ENCODE peak calls at places on chromosome X, in ten cellular contexts. P, N, L, F, E, D, G, T, U and M are unnamed samples.

GRCh38 chrX:103554687-103555417 is 30.5 kb upstream of the TCEAL4 start:
- DNase-seq in P (peak), N (peak), L (peak), F (peak), E (no peak), D (peak), G (peak), T (peak), U (peak), M (peak)

GRCh38 chrX:153379508-153379907 is 21.6 kb downstream of the PNMA6E start:
- DNase-seq in P (no peak), N (no peak), L (no peak), F (no peak), E (no peak), D (no peak), G (no peak), T (no peak), U (no peak), M (no peak)

GRCh38 chrX:85052207-85052606 is 48.5 kb downstream of the APOOL start:
- DNase-seq in P (no peak), N (no peak), L (no peak), F (no peak), E (no peak), D (peak), G (no peak), T (no peak), U (no peak), M (no peak)

GRCh38 chrX:120358687-120359086 is 3.2 kb upstream of the ATP1B4 start:
- DNase-seq in P (no peak), N (peak), L (no peak), F (peak), E (peak), D (no peak), G (no peak), T (no peak), U (no peak), M (no peak)

GRCh38 chrX:56726609-56727008 is 2.4 kb upstream of the NBDY start:
- DNase-seq in P (peak), N (no peak), L (no peak), F (peak), E (peak), D (peak), G (peak), T (peak), U (no peak), M (peak)

GRCh38 chrX:114626323-114626722 is 42.4 kb downstream of the HTR2C start:
- DNase-seq in P (peak), N (no peak), L (no peak), F (no peak), E (no peak), D (peak), G (no peak), T (no peak), U (no peak), M (no peak)

GRCh38 chrX:23333842-23334535 is 660 bp upstream of the PTCHD1 start:
- DNase-seq in P (peak), N (no peak), L (no peak), F (peak), E (no peak), D (no peak), G (no peak), T (no peak), U (no peak), M (no peak)

GRCh38 chrX:131703646-131704045 is 159.8 kb downstream of the OR13H1 start:
- DNase-seq in P (no peak), N (no peak), L (no peak), F (no peak), E (no peak), D (no peak), G (no peak), T (no peak), U (no peak), M (no peak)

GRCh38 chrX:52865328-52865980 is 2.4 kb downstream of the XAGE3 start:
- DNase-seq in P (no peak), N (no peak), L (no peak), F (no peak), E (no peak), D (no peak), G (no peak), T (no peak), U (no peak), M (no peak)

GRCh38 chrX:3295731-3296130 is 50.7 kb downstream of the MXRA5 start:
- DNase-seq in P (no peak), N (no peak), L (no peak), F (peak), E (no peak), D (no peak), G (no peak), T (no peak), U (no peak), M (no peak)

GRCh38 chrX:69060631-69061408 is 104.4 kb downstream of the PJA1 start:
- DNase-seq in P (no peak), N (no peak), L (no peak), F (peak), E (no peak), D (peak), G (no peak), T (no peak), U (no peak), M (no peak)

GRCh38 chrX:105050921-105051320 is 169.6 kb downstream of the TEX13A start:
- DNase-seq in P (no peak), N (no peak), L (no peak), F (no peak), E (no peak), D (no peak), G (no peak), T (no peak), U (no peak), M (no peak)

GRCh38 chrX:111876646-111877045 is 665 bp downstream of the TRPC5OS start:
- DNase-seq in P (no peak), N (no peak), L (no peak), F (no peak), E (no peak), D (no peak), G (no peak), T (no peak), U (no peak), M (no peak)

GRCh38 chrX:140661657-140662056 is 47.9 kb upstream of the LINC00632 start:
- DNase-seq in P (no peak), N (no peak), L (no peak), F (no peak), E (no peak), D (peak), G (no peak), T (no peak), U (no peak), M (no peak)

GRCh38 chrX:63363788-63364187 is 12.7 kb upstream of the SPIN4 start:
- DNase-seq in P (no peak), N (no peak), L (no peak), F (no peak), E (no peak), D (no peak), G (no peak), T (no peak), U (no peak), M (no peak)

GRCh38 chrX:15815779-15816452 is 25.6 kb downstream of the ZRSR2 start:
- DNase-seq in P (peak), N (no peak), L (no peak), F (peak), E (peak), D (peak), G (peak), T (peak), U (no peak), M (no peak)

GRCh38 chrX:10120828-10121227 is 35.9 kb upstream of the CLCN4 start:
- DNase-seq in P (no peak), N (no peak), L (no peak), F (no peak), E (no peak), D (no peak), G (no peak), T (no peak), U (no peak), M (no peak)

GRCh38 chrX:111914398-111915092 is 38.6 kb downstream of the TRPC5OS start:
- DNase-seq in P (no peak), N (no peak), L (no peak), F (peak), E (peak), D (no peak), G (no peak), T (no peak), U (no peak), M (no peak)

GRCh38 chrX:4830880-4831557 is 1117.6 kb upstream of the PRKX start:
- DNase-seq in P (no peak), N (no peak), L (no peak), F (no peak), E (no peak), D (no peak), G (no peak), T (no peak), U (no peak), M (no peak)

GRCh38 chrX:150084474-150085229 is 146.4 kb upstream of the EOLA2 start:
- DNase-seq in P (no peak), N (no peak), L (no peak), F (no peak), E (peak), D (peak), G (no peak), T (no peak), U (no peak), M (no peak)

GRCh38 chrX:34563809-34564208 is 93.3 kb downstream of the TMEM47 start:
- DNase-seq in P (no peak), N (no peak), L (no peak), F (no peak), E (no peak), D (no peak), G (no peak), T (no peak), U (no peak), M (no peak)

GRCh38 chrX:115642895-115643530 is 82.0 kb downstream of the PLS3 start:
- DNase-seq in P (peak), N (no peak), L (no peak), F (peak), E (peak), D (peak), G (peak), T (peak), U (no peak), M (no peak)

GRCh38 chrX:46169808-46170207 is 375.4 kb downstream of the ZNF674 start:
- DNase-seq in P (no peak), N (no peak), L (no peak), F (no peak), E (no peak), D (no peak), G (no peak), T (no peak), U (no peak), M (no peak)

GRCh38 chrX:54076903-54077302 is 32.6 kb upstream of the PHF8 start:
- DNase-seq in P (no peak), N (peak), L (no peak), F (no peak), E (no peak), D (peak), G (no peak), T (no peak), U (no peak), M (no peak)

GRCh38 chrX:9710332-9710731 is 55.3 kb downstream of the GPR143 start:
- DNase-seq in P (no peak), N (no peak), L (no peak), F (no peak), E (no peak), D (no peak), G (no peak), T (no peak), U (no peak), M (no peak)

GRCh38 chrX:110359273-110359672 is 625 bp downstream of the RTL9 start:
- DNase-seq in P (no peak), N (no peak), L (no peak), F (no peak), E (no peak), D (peak), G (no peak), T (no peak), U (no peak), M (no peak)

GRCh38 chrX:15336023-15336413 is 695 bp upstream of the PIGA start:
- DNase-seq in P (no peak), N (peak), L (no peak), F (peak), E (peak), D (peak), G (peak), T (peak), U (no peak), M (no peak)

GRCh38 chrX:9873952-9874351 is 87.7 kb downstream of the SHROOM2 start:
- DNase-seq in P (peak), N (no peak), L (peak), F (no peak), E (no peak), D (no peak), G (no peak), T (peak), U (peak), M (no peak)

GRCh38 chrX:120534413-120535205 is 26.2 kb downstream of the CUL4B start:
- DNase-seq in P (no peak), N (no peak), L (no peak), F (no peak), E (no peak), D (no peak), G (no peak), T (no peak), U (no peak), M (no peak)

GRCh38 chrX:12986886-12987285 is 12.0 kb downstream of the TMSB4X start:
- DNase-seq in P (no peak), N (no peak), L (no peak), F (no peak), E (no peak), D (peak), G (no peak), T (no peak), U (no peak), M (no peak)

GRCh38 chrX:66022742-66023725 is 16.8 kb downstream of the VSIG4 start:
- DNase-seq in P (no peak), N (no peak), L (no peak), F (peak), E (no peak), D (peak), G (no peak), T (no peak), U (no peak), M (no peak)

GRCh38 chrX:54067741-54068140 is 23.5 kb upstream of the PHF8 start:
- DNase-seq in P (no peak), N (no peak), L (no peak), F (no peak), E (no peak), D (no peak), G (no peak), T (no peak), U (no peak), M (no peak)

GRCh38 chrX:56025872-56026571 is 206.1 kb upstream of the KLF8 start:
- DNase-seq in P (no peak), N (no peak), L (no peak), F (no peak), E (no peak), D (no peak), G (no peak), T (no peak), U (no peak), M (no peak)

GRCh38 chrX:114970806-114971205 is 46.6 kb downstream of the IL13RA2 start:
- DNase-seq in P (no peak), N (no peak), L (no peak), F (no peak), E (no peak), D (peak), G (no peak), T (no peak), U (no peak), M (no peak)

GRCh38 chrX:22109442-22109841 is 77.3 kb downstream of the PHEX start:
- DNase-seq in P (no peak), N (no peak), L (no peak), F (peak), E (peak), D (no peak), G (no peak), T (no peak), U (no peak), M (no peak)